ENCODE peak calls at places on chromosomes 12 and 14, in five cellular contexts. X is putamen; A is stimulated activated CD8-positive, alpha-beta memory T cell treated with anti-CD3 and anti-CD28 coated beads, Interleukin-7, amount 100 ng/mL, for 1 hour; U is GM12878; O is stimulated activated CD4-positive, alpha-beta T cell treated with anti-CD3 and anti-CD28 coated beads, Interleukin-1b, Interleukin-23, amount 100 ng/mL, for 1 hour. Q is an unnamed sample.

GRCh38 chr14:96126339-96126770 is 78.3 kb upstream of the BDKRB2 start:
- DNase-seq in X (no peak), O (no peak), U (peak), A (no peak), Q (no peak)

GRCh38 chr14:73742520-73743238 is 28.5 kb upstream of the PNMA1 start:
- DNase-seq in X (no peak), A (no peak), U (no peak), O (no peak), Q (no peak)

GRCh38 chr14:104610749-104611310 is 6.3 kb upstream of the TMEM179 start:
- DNase-seq in U (no peak), X (no peak), O (no peak), A (no peak), Q (no peak)

GRCh38 chr12:16187684-16188083 is 89.8 kb downstream of the SLC15A5 start:
- DNase-seq in X (no peak), A (no peak), U (no peak), O (no peak), Q (no peak)

GRCh38 chr12:27970391-27970980 is 2.0 kb downstream of the PTHLH start:
- DNase-seq in U (no peak), X (no peak), O (no peak), A (no peak), Q (no peak)

GRCh38 chr12:64549108-64549507 is 61.2 kb upstream of the RASSF3 start:
- DNase-seq in U (no peak), O (no peak), A (no peak), X (no peak), Q (no peak)

GRCh38 chr12:116123511-116124258 is 153.8 kb downstream of the MED13L start:
- DNase-seq in A (no peak), O (no peak), U (no peak), X (peak), Q (no peak)

GRCh38 chr14:26841361-26841760 is 243.5 kb upstream of the NOVA1 start:
- DNase-seq in O (no peak), A (no peak), X (no peak), U (no peak), Q (no peak)

GRCh38 chr14:35438910-35439713 is 34.6 kb upstream of the NFKBIA start:
- DNase-seq in O (no peak), U (peak), A (no peak), X (no peak), Q (no peak)

GRCh38 chr12:122935318-122935717 is 30.9 kb downstream of the ABCB9 start:
- DNase-seq in A (no peak), O (no peak), U (no peak), X (no peak), Q (no peak)

GRCh38 chr12:97912943-97913342 is 450.3 kb downstream of the RMST start:
- DNase-seq in A (no peak), U (no peak), O (no peak), X (no peak), Q (no peak)

GRCh38 chr14:29548948-29549370 is 378.7 kb downstream of the PRKD1 start:
- DNase-seq in A (no peak), X (peak), O (no peak), U (peak), Q (no peak)

GRCh38 chr14:79483472-79483871 is 727.8 kb downstream of the DIO2 start:
- DNase-seq in U (no peak), X (no peak), A (no peak), O (no peak), Q (no peak)

GRCh38 chr12:3615862-3616261 is 124.9 kb downstream of the PRMT8 start:
- DNase-seq in U (no peak), A (no peak), O (no peak), X (no peak), Q (no peak)

GRCh38 chr12:1706284-1707016 is 15.6 kb downstream of the ADIPOR2 start:
- DNase-seq in A (no peak), O (no peak), U (no peak), X (no peak), Q (no peak)

GRCh38 chr12:62438098-62438692 is 28.4 kb upstream of the MON2 start:
- DNase-seq in A (peak), X (peak), O (no peak), U (peak), Q (no peak)

GRCh38 chr12:58596381-58596780 is 323.9 kb downstream of the LRIG3 start:
- DNase-seq in A (no peak), O (no peak), X (no peak), U (no peak), Q (no peak)

GRCh38 chr12:46357438-46358324 is 14.9 kb downstream of the SLC38A2 start:
- DNase-seq in U (no peak), A (no peak), X (no peak), O (no peak), Q (no peak)

GRCh38 chr12:121391619-121392324 is 8.1 kb upstream of the RNF34 start:
- DNase-seq in A (no peak), U (peak), O (no peak), X (no peak), Q (no peak)

GRCh38 chr12:108801736-108802665 is 55.4 kb downstream of the SSH1 start:
- DNase-seq in O (no peak), U (no peak), A (no peak), X (no peak), Q (no peak)

GRCh38 chr12:9091933-9092598 is 23.7 kb downstream of the A2M start:
- DNase-seq in U (no peak), X (no peak), A (no peak), O (no peak), Q (no peak)

Q was measured in GOT3.